ENCODE peak calls at places on chromosomes 13 and 19, in ten cellular contexts. X is mammary epithelial cell; Z is psoas muscle; C is Karpas-422; V is spleen; R is aorta; Y is ovary; T is neuronal stem cell; S is upper lobe of right lung; L is CD4-positive, alpha-beta memory T cell. J is an unnamed sample.

GRCh38 chr19:12484011-12484370 is 625 bp downstream of the ZNF709 start:
- DNase-seq in T (peak), L (no peak), C (no peak), Z (no peak), R (no peak), Y (no peak), V (no peak), S (no peak), X (no peak), J (no peak)

GRCh38 chr13:61453121-61453520 is 37.5 kb upstream of the PCDH20 start:
- DNase-seq in V (no peak), R (no peak), Z (no peak), T (no peak), X (no peak), S (no peak), C (no peak), Y (no peak), L (no peak), J (no peak)

GRCh38 chr19:33143897-33144405 is 12.0 kb downstream of the WDR88 start:
- DNase-seq in X (peak), R (peak), L (peak), S (peak), V (peak), T (peak), Z (peak), Y (peak), C (peak), J (peak)

GRCh38 chr13:20191311-20191901 is 1.3 kb downstream of the GJB2 start:
- DNase-seq in R (no peak), C (no peak), Y (no peak), X (no peak), T (no peak), L (no peak), S (peak), V (no peak), Z (no peak), J (no peak)

GRCh38 chr13:99439048-99439447 is 62.2 kb upstream of the TM9SF2 start:
- DNase-seq in R (no peak), C (no peak), Z (no peak), T (no peak), L (no peak), Y (no peak), X (no peak), S (no peak), V (no peak), J (no peak)

GRCh38 chr13:98853791-98854191 is 101.3 kb upstream of the SLC15A1 start:
- DNase-seq in R (no peak), Y (no peak), L (no peak), X (peak), Z (peak), T (no peak), C (no peak), S (no peak), V (no peak), J (no peak)

GRCh38 chr13:35388979-35389378 is 87.5 kb downstream of the MAB21L1 start:
- DNase-seq in C (no peak), V (no peak), X (no peak), Y (no peak), L (no peak), Z (no peak), S (no peak), R (no peak), T (peak), J (no peak)

GRCh38 chr19:33416307-33417215 is 43.1 kb downstream of the CEBPG start:
- DNase-seq in T (peak), X (peak), C (peak), V (no peak), S (no peak), Y (peak), R (no peak), Z (no peak), L (peak), J (no peak)

GRCh38 chr13:89903115-89903514 is 1444.4 kb upstream of the MIR17HG start:
- DNase-seq in L (no peak), T (no peak), V (no peak), X (no peak), Y (no peak), S (no peak), R (no peak), Z (no peak), C (no peak), J (no peak)

GRCh38 chr13:111906816-111907215 is 160.1 kb upstream of the SOX1 start:
- DNase-seq in Z (no peak), L (no peak), C (no peak), T (no peak), V (no peak), R (peak), Y (no peak), X (no peak), S (no peak), J (no peak)

GRCh38 chr13:80345771-80346510 is 5.0 kb upstream of the SPRY2 start:
- DNase-seq in C (no peak), V (no peak), Y (no peak), L (no peak), S (no peak), R (no peak), T (no peak), X (no peak), Z (peak), J (no peak)

GRCh38 chr13:55553736-55554135 is 1587.0 kb upstream of the PRR20A start:
- DNase-seq in C (no peak), Y (no peak), Z (no peak), L (no peak), V (no peak), T (no peak), R (no peak), S (no peak), X (no peak), J (no peak)

GRCh38 chr13:29771247-29771646 is 79.2 kb downstream of the UBL3 start:
- DNase-seq in T (peak), Z (no peak), R (no peak), X (peak), C (peak), Y (no peak), L (peak), V (no peak), S (no peak), J (no peak)

GRCh38 chr13:73857106-73857505 is 277.1 kb downstream of the KLF12 start:
- DNase-seq in T (no peak), X (no peak), R (no peak), L (no peak), Y (no peak), S (no peak), Z (no peak), V (no peak), C (no peak), J (no peak)

GRCh38 chr13:39036212-39036611 is 1.7 kb downstream of the PROSER1 start:
- DNase-seq in L (no peak), X (peak), Z (no peak), T (no peak), Y (no peak), C (peak), R (no peak), S (no peak), V (no peak), J (no peak)

GRCh38 chr13:53953205-53953604 is 924.6 kb downstream of the OLFM4 start:
- DNase-seq in Z (no peak), X (no peak), C (no peak), T (no peak), R (no peak), S (no peak), L (no peak), V (no peak), Y (no peak), J (no peak)

GRCh38 chr19:41928221-41928683 is at the start of gene ERFL:
- DNase-seq in T (no peak), V (peak), S (no peak), Z (no peak), X (no peak), C (peak), Y (no peak), L (no peak), R (no peak), J (no peak)

GRCh38 chr19:1064661-1065605 is 2.0 kb upstream of the ARHGAP45 start:
- DNase-seq in Y (peak), R (peak), T (no peak), C (peak), Z (peak), X (peak), S (peak), V (peak), L (peak), J (no peak)

GRCh38 chr13:88919970-88920628 is 1248.9 kb downstream of the SLITRK5 start:
- DNase-seq in Y (no peak), R (no peak), X (no peak), C (no peak), V (no peak), L (no peak), T (no peak), Z (no peak), S (no peak), J (no peak)

GRCh38 chr13:44417876-44418275 is 44.3 kb downstream of the SERP2 start:
- DNase-seq in C (peak), Y (no peak), S (no peak), X (no peak), T (no peak), V (peak), R (peak), L (no peak), Z (no peak), J (no peak)

GRCh38 chr13:29402168-29402621 is 193.3 kb downstream of the SLC7A1 start:
- DNase-seq in V (no peak), X (peak), Z (no peak), C (no peak), Y (peak), S (no peak), T (no peak), L (no peak), R (no peak), J (no peak)

GRCh38 chr19:47280183-47280797 is 5.6 kb downstream of the INAFM1 start:
- DNase-seq in V (peak), Y (no peak), R (no peak), T (no peak), Z (no peak), X (no peak), S (peak), L (peak), C (peak), J (no peak)

GRCh38 chr19:12748489-12748888 is 3.1 kb upstream of the BEST2 start:
- DNase-seq in X (no peak), Y (no peak), R (no peak), L (no peak), T (no peak), S (no peak), V (no peak), C (no peak), Z (no peak), J (no peak)

GRCh38 chr13:98451676-98452105 is 125.2 kb downstream of the STK24 start:
- DNase-seq in C (no peak), V (no peak), S (peak), T (no peak), X (no peak), L (no peak), R (peak), Z (peak), Y (peak), J (peak)

GRCh38 chr13:76884167-76884566 is 2.0 kb downstream of the KCTD12 start:
- DNase-seq in X (peak), L (no peak), V (peak), Z (peak), T (no peak), R (no peak), S (peak), Y (peak), C (no peak), J (no peak)

GRCh38 chr13:98496239-98496668 is 80.7 kb downstream of the STK24 start:
- DNase-seq in Z (peak), S (no peak), X (no peak), R (no peak), C (no peak), T (no peak), V (no peak), L (no peak), Y (no peak), J (no peak)

GRCh38 chr13:24680921-24681585 is 845 bp downstream of the ATP12A start:
- DNase-seq in T (no peak), L (no peak), C (no peak), R (no peak), S (no peak), X (no peak), Y (no peak), V (no peak), Z (no peak), J (no peak)

GRCh38 chr19:47699360-47699917 is 13.8 kb upstream of the EHD2 start:
- DNase-seq in X (no peak), R (peak), Z (no peak), Y (peak), V (peak), T (peak), S (no peak), C (peak), L (peak), J (no peak)

GRCh38 chr13:65748227-65748626 is 1481.9 kb downstream of the PCDH9 start:
- DNase-seq in Z (no peak), Y (no peak), C (no peak), X (no peak), S (no peak), L (no peak), T (no peak), R (no peak), V (peak), J (no peak)

GRCh38 chr13:30696278-30697176 is 38.8 kb upstream of the ALOX5AP start:
- DNase-seq in V (peak), Y (no peak), R (no peak), S (peak), X (no peak), Z (peak), T (no peak), L (no peak), C (no peak), J (no peak)

GRCh38 chr19:35742121-35742724 is at the start of gene IGFLR1:
- DNase-seq in T (no peak), Z (no peak), C (peak), S (no peak), L (peak), X (no peak), Y (no peak), V (peak), R (no peak), J (no peak)

GRCh38 chr13:33743438-33744368 is 74.2 kb upstream of the RFC3 start:
- DNase-seq in R (no peak), L (peak), X (no peak), V (no peak), C (peak), S (no peak), Z (no peak), T (no peak), Y (no peak), J (no peak)

GRCh38 chr13:89688908-89689307 is 1658.6 kb upstream of the MIR17HG start:
- DNase-seq in L (no peak), S (peak), C (no peak), Z (no peak), T (no peak), R (no peak), X (no peak), V (no peak), Y (no peak), J (peak)

GRCh38 chr19:45492627-45493470 is 4.0 kb downstream of the RTN2 start:
- DNase-seq in Y (no peak), S (peak), Z (peak), T (no peak), V (no peak), X (no peak), C (no peak), L (no peak), R (no peak), J (peak)

GRCh38 chr13:105037064-105037463 is 1498.4 kb downstream of the EFNB2 start:
- DNase-seq in Y (no peak), X (no peak), R (no peak), C (no peak), T (no peak), S (no peak), L (no peak), Z (no peak), V (no peak), J (no peak)

GRCh38 chr19:28526042-28526441 is 686.9 kb downstream of the UQCRFS1 start:
- DNase-seq in C (no peak), Z (no peak), Y (no peak), L (no peak), X (no peak), R (no peak), V (no peak), S (no peak), T (no peak), J (no peak)

GRCh38 chr13:34507630-34508029 is 434.4 kb upstream of the NBEA start:
- DNase-seq in X (no peak), L (no peak), Z (no peak), R (no peak), S (no peak), Y (no peak), V (no peak), T (no peak), C (no peak), J (no peak)

GRCh38 chr13:69660155-69660554 is 447.5 kb upstream of the ATXN8OS start:
- DNase-seq in T (no peak), Y (no peak), V (no peak), X (no peak), L (no peak), S (no peak), C (no peak), Z (no peak), R (no peak), J (no peak)

GRCh38 chr13:114100446-114101320 is 31.7 kb downstream of the RASA3 start:
- DNase-seq in C (no peak), S (peak), X (no peak), V (peak), Y (peak), R (peak), L (no peak), T (no peak), Z (peak), J (no peak)

GRCh38 chr13:43127827-43128226 is 104.4 kb downstream of the DNAJC15 start:
- DNase-seq in R (no peak), T (no peak), X (no peak), C (peak), Z (no peak), Y (no peak), L (no peak), V (no peak), S (no peak), J (no peak)
- H3K27ac ChIP-seq in R (no peak), T (no peak), X (no peak), C (peak), Z (no peak), Y (no peak), L (no peak), V (no peak), S (no peak), J (no peak)

GRCh38 chr19:17967258-17968051 is 548 bp downstream of the KCNN1 start:
- DNase-seq in L (no peak), Z (no peak), X (no peak), C (no peak), V (no peak), Y (no peak), S (no peak), T (no peak), R (no peak), J (no peak)
- H3K4me3 ChIP-seq in L (no peak), Z (peak), X (no peak), C (no peak), V (no peak), Y (no peak), S (no peak), T (peak), R (no peak), J (peak)

GRCh38 chr19:5717215-5717614 is 2.7 kb downstream of the LONP1 start:
- DNase-seq in Z (no peak), S (no peak), T (no peak), Y (no peak), R (no peak), V (no peak), X (no peak), C (no peak), L (no peak), J (no peak)

GRCh38 chr19:5718032-5718578 is 1.8 kb downstream of the LONP1 start:
- DNase-seq in T (no peak), C (no peak), S (no peak), Z (no peak), V (no peak), R (no peak), Y (no peak), X (peak), L (no peak), J (no peak)

GRCh38 chr19:5719961-5720790 is at the start of the genes CATSPERD and LONP1:
- DNase-seq in S (peak), Y (peak), Z (peak), T (peak), L (peak), V (peak), R (peak), X (peak), C (peak), J (peak)

GRCh38 chr19:5719274-5719960 is 529 bp downstream of the LONP1 start:
- DNase-seq in X (peak), C (peak), T (no peak), Y (no peak), L (no peak), R (no peak), Z (no peak), V (no peak), S (peak), J (no peak)

GRCh38 chr19:5718579-5719273 is 1.2 kb downstream of the LONP1 start:
- DNase-seq in Y (no peak), L (no peak), X (peak), Z (no peak), S (no peak), R (no peak), C (peak), T (no peak), V (no peak), J (no peak)
- H3K27ac ChIP-seq in Y (no peak), L (peak), X (peak), Z (peak), S (peak), R (no peak), C (peak), T (no peak), V (peak), J (peak)

DNA sequence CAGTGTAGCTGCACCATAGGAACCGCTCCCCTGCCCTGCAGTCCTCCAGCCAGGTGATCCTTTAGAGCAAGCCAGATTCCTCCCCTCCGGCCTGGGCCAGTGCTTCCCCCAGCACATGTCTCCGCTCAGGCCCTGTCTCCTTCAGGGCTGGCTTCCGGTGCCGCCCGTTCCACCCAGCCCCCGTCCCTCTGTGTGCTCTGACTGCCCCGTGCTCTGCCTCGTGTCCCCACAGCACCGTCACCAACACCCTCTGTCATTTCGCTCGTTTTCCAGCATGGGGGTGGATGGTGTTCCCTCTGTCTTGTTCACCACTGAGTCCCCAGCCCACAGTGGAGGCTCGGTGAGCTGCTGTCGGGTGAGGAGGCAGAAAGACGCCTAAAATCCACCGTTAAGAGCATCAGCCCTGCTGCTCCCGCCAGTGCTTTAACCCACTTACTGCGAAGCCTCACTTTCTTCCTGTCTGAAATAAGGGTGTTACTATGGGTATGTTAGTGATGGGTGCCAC is 54.5 kb downstream of the TSSK6 start:
- DNase-seq in X (no peak), T (no peak), S (peak), L (peak), Y (peak), Z (peak), V (peak), C (peak), R (peak), J (peak)
- H3K4me3 ChIP-seq in X (no peak), T (no peak), S (peak), L (peak), Y (no peak), Z (peak), V (no peak), C (peak), R (no peak), J (no peak)

GRCh38 chr19:2118438-2118837 is 21.7 kb downstream of the IZUMO4 start:
- DNase-seq in V (peak), R (peak), C (no peak), L (no peak), Z (no peak), Y (no peak), X (no peak), S (no peak), T (no peak), J (no peak)
- H3K27ac ChIP-seq in V (no peak), R (no peak), C (no peak), L (no peak), Z (no peak), Y (no peak), X (no peak), S (no peak), T (no peak), J (no peak)

GRCh38 chr19:16591803-16592556 is 19.8 kb upstream of the SLC35E1 start:
- DNase-seq in Z (no peak), Y (no peak), C (no peak), V (no peak), S (no peak), T (no peak), X (peak), L (no peak), R (no peak), J (no peak)
- H3K4me3 ChIP-seq in Z (no peak), Y (no peak), C (peak), V (no peak), S (no peak), T (no peak), X (no peak), L (no peak), R (no peak), J (no peak)

GRCh38 chr13:40994581-40995230 is 24.4 kb downstream of the ELF1 start:
- DNase-seq in T (no peak), V (no peak), L (no peak), Z (no peak), Y (no peak), C (no peak), X (peak), S (no peak), R (no peak), J (no peak)

GRCh38 chr13:40993987-40994386 is 25.1 kb downstream of the ELF1 start:
- DNase-seq in V (no peak), T (no peak), R (no peak), Z (no peak), X (peak), L (no peak), C (no peak), Y (no peak), S (no peak), J (no peak)

GRCh38 chr13:40993119-40993518 is 26.0 kb downstream of the ELF1 start:
- DNase-seq in R (no peak), Z (no peak), S (no peak), X (no peak), V (no peak), Y (no peak), C (no peak), L (no peak), T (no peak), J (no peak)

GRCh38 chr13:40995997-40996396 is 23.1 kb downstream of the ELF1 start:
- DNase-seq in X (no peak), R (no peak), C (no peak), L (no peak), V (no peak), S (no peak), Y (no peak), T (no peak), Z (no peak), J (no peak)

GRCh38 chr13:40996433-40997095 is 22.6 kb downstream of the ELF1 start:
- DNase-seq in Z (no peak), S (no peak), Y (no peak), X (no peak), R (no peak), V (no peak), L (no peak), C (no peak), T (no peak), J (no peak)
- H3K27ac ChIP-seq in Z (no peak), S (no peak), Y (no peak), X (no peak), R (no peak), V (peak), L (no peak), C (no peak), T (no peak), J (no peak)